ENCODE peak calls at places on chromosomes 12 and 14, in four cellular contexts. F is HS-5; X is aorta; O is CD8-positive, alpha-beta T cell. J is an unnamed sample.

GRCh38 chr12:86389949-86390348 is 133.8 kb upstream of the MGAT4C start:
- DNase-seq in F (no peak), X (no peak), O (no peak), J (no peak)

GRCh38 chr12:62292761-62293446 is 32.7 kb downstream of the USP15 start:
- DNase-seq in F (no peak), X (no peak), O (no peak), J (no peak)

GRCh38 chr12:8052679-8053078 is 13.5 kb downstream of the C3AR1 start:
- DNase-seq in F (no peak), X (peak; percentile 80), O (no peak), J (peak; percentile 87)

GRCh38 chr12:91001306-91001705 is 3.5 kb downstream of the EPYC start:
- DNase-seq in F (no peak), X (no peak), O (no peak), J (no peak)

GRCh38 chr14:30974628-30975027 is 50.8 kb upstream of the AP4S1 start:
- DNase-seq in F (no peak), X (no peak), O (no peak), J (no peak)

GRCh38 chr12:89464974-89465592 is 59.5 kb downstream of the GALNT4 start:
- DNase-seq in F (no peak), X (no peak), O (no peak), J (no peak)

GRCh38 chr14:97036096-97036852 is 239.1 kb downstream of the VRK1 start:
- DNase-seq in F (no peak), X (no peak), O (no peak), J (no peak)

GRCh38 chr12:18955594-18955993 is 173.9 kb upstream of the PLEKHA5 start:
- DNase-seq in F (no peak), X (no peak), O (no peak), J (no peak)

GRCh38 chr12:116426391-116427136 is 132.6 kb upstream of the MAP1LC3B2 start:
- DNase-seq in F (peak; percentile 96), X (peak; percentile 86), O (no peak), J (peak; percentile 43)

GRCh38 chr14:36690301-36691020 is 28.8 kb downstream of the PAX9 start:
- DNase-seq in F (peak; percentile 13), X (no peak), O (no peak), J (no peak)

GRCh38 chr14:99548871-99549270 is 55.1 kb downstream of the CCDC85C start:
- DNase-seq in F (no peak), X (no peak), O (no peak), J (no peak)

GRCh38 chr12:110739488-110739887 is 3.2 kb downstream of the PPP1CC start:
- DNase-seq in F (no peak), X (no peak), O (no peak), J (no peak)

GRCh38 chr12:75960954-75961661 is 70.5 kb downstream of the PHLDA1 start:
- DNase-seq in F (no peak), X (no peak), O (no peak), J (no peak)

GRCh38 chr14:30016025-30016424 is 88.4 kb upstream of the PRKD1 start:
- DNase-seq in F (no peak), X (no peak), O (no peak), J (no peak)

GRCh38 chr12:104055686-104056388 is 5.8 kb upstream of the GLT8D2 start:
- DNase-seq in F (no peak), X (peak; percentile 46), O (no peak), J (no peak)

GRCh38 chr14:49303952-49304516 is 282.1 kb downstream of the RPS29 start:
- DNase-seq in F (no peak), X (no peak), O (no peak), J (no peak)

GRCh38 chr14:34721129-34721528 is 6.7 kb upstream of the CFL2 start:
- DNase-seq in F (no peak), X (no peak), O (no peak), J (no peak)

GRCh38 chr14:30375280-30375892 is 183.6 kb upstream of the G2E3 start:
- DNase-seq in F (peak; percentile 15), X (peak; percentile 60), O (peak; percentile 20), J (peak; percentile 34)

GRCh38 chr12:67433393-67434175 is 164.4 kb downstream of the CAND1 start:
- DNase-seq in F (no peak), X (no peak), O (no peak), J (no peak)

GRCh38 chr12:25775968-25776367 is 182.5 kb upstream of the RASSF8 start:
- DNase-seq in F (no peak), X (no peak), O (no peak), J (no peak)

J was measured in left lung.